ENCODE peak calls at places on chromosomes 4 and X, in nine cellular contexts. A is stimulated activated CD4-positive, alpha-beta T cell treated with anti-CD3 and anti-CD28 coated beads, Interleukin-4, amount 100 ng/mL, for 1 hour; P is GM18507; Y is HT-29; K is activated gamma-delta T cell treated with anti-CD3 and anti-CD28 coated beads, Interleukin-2, amount 50 U/mL, for 16 hours; H is NCI-H1436; X is dorsolateral prefrontal cortex; T is CD8-positive, alpha-beta memory T cell; L is AG08395. W is an unnamed sample.

GRCh38 chr4:145937990-145938611 is 522 bp downstream of the ZNF827 start:
- DNase-seq in H (no peak), P (no peak), T (peak; percentile 66), K (peak; percentile 28), A (peak; percentile 25), X (no peak), Y (peak; percentile 40), L (peak; percentile 14), W (peak; percentile 31)

GRCh38 chrX:46185923-46186810 is 359.1 kb downstream of the ZNF674 start:
- DNase-seq in L (no peak), T (no peak), A (no peak), Y (peak; percentile 39), X (no peak), P (no peak), H (no peak), K (no peak), W (no peak)

GRCh38 chr4:47538516-47538915 is 53.4 kb downstream of the ATP10D start:
- DNase-seq in A (no peak), P (no peak), X (no peak), H (no peak), Y (no peak), K (no peak), L (no peak), T (no peak), W (no peak)

GRCh38 chrX:133215747-133216146 is 2.4 kb downstream of the TFDP3 start:
- DNase-seq in X (no peak), Y (peak; percentile 59), T (no peak), L (peak; percentile 13), K (no peak), A (no peak), P (no peak), H (no peak), W (peak; percentile 4)

GRCh38 chr4:106522839-106523238 is 154.3 kb upstream of the GIMD1 start:
- DNase-seq in A (no peak), L (peak; percentile 10), T (no peak), Y (no peak), K (no peak), H (no peak), P (no peak), X (no peak), W (no peak)

GRCh38 chr4:140856692-140857091 is 100.5 kb upstream of the TBC1D9 start:
- DNase-seq in T (no peak), L (peak; percentile 22), H (no peak), A (no peak), K (no peak), P (no peak), X (no peak), Y (peak; percentile 5), W (no peak)

GRCh38 chr4:48038666-48039065 is 22.1 kb downstream of the NIPAL1 start:
- DNase-seq in L (no peak), A (no peak), X (no peak), K (no peak), P (no peak), Y (no peak), T (no peak), H (no peak), W (no peak)

GRCh38 chr4:124018383-124019317 is 622.1 kb downstream of the SPRY1 start:
- DNase-seq in H (no peak), L (peak; percentile 73), A (no peak), Y (peak; percentile 59), X (no peak), P (peak; percentile 26), K (no peak), T (no peak), W (no peak)

GRCh38 chr4:18754180-18754579 is 732.6 kb upstream of the LCORL start:
- DNase-seq in Y (no peak), A (no peak), P (no peak), X (no peak), L (no peak), T (no peak), K (no peak), H (no peak), W (no peak)

GRCh38 chr4:181601118-181601517 is 642.1 kb upstream of the TENM3 start:
- DNase-seq in P (no peak), K (no peak), Y (no peak), A (no peak), H (no peak), X (no peak), L (no peak), T (no peak), W (no peak)

GRCh38 chr4:124337874-124338273 is 374.7 kb downstream of the ANKRD50 start:
- DNase-seq in X (no peak), L (no peak), T (no peak), Y (peak; percentile 20), K (no peak), H (no peak), A (no peak), P (no peak), W (no peak)

GRCh38 chr4:4991541-4992099 is 27.6 kb downstream of the CYTL1 start:
- DNase-seq in H (no peak), A (no peak), T (no peak), X (no peak), K (no peak), P (no peak), Y (no peak), L (no peak), W (no peak)

GRCh38 chrX:113192418-113192817 is 351.8 kb upstream of the AMOT start:
- DNase-seq in P (no peak), Y (no peak), K (no peak), H (no peak), X (no peak), A (no peak), T (no peak), L (no peak), W (no peak)

GRCh38 chr4:8043596-8043995 is 103.9 kb upstream of the AFAP1 start:
- DNase-seq in T (no peak), L (no peak), X (no peak), Y (no peak), P (no peak), K (no peak), A (no peak), H (no peak), W (no peak)

GRCh38 chrX:85963736-85964135 is 83.6 kb downstream of the CHM start:
- DNase-seq in H (no peak), Y (no peak), T (no peak), L (peak; percentile 69), K (no peak), P (no peak), X (no peak), A (no peak), W (no peak)

GRCh38 chr4:6019316-6020263 is 1.4 kb upstream of the C4orf50 start:
- DNase-seq in K (no peak), H (peak; percentile 32), A (no peak), P (peak; percentile 26), T (peak; percentile 52), L (peak; percentile 58), Y (peak; percentile 53), X (peak; percentile 61), W (peak; percentile 50)

GRCh38 chr4:7067147-7067522 is 729 bp downstream of the GRPEL1 start:
- DNase-seq in Y (peak; percentile 31), X (no peak), A (peak; percentile 36), H (no peak), T (no peak), K (no peak), L (peak; percentile 38), P (no peak), W (no peak)